ENCODE peak calls at places on chromosomes 5 and 9, in six cellular contexts. F is K562, U is sigmoid colon, M is testis, J is spleen, E is ovary. L is an unnamed sample.
A peak's percentile ranks its signal among the peaks of the same experiment; 100 is the strongest.

GRCh38 chr9:91949293-91949945 is 609 bp downstream of the ROR2 start:
- DNase-seq in U (peak; percentile 77), F (peak; percentile 36), E (peak; percentile 55), M (peak; percentile 18), J (no peak), L (peak; percentile 21)

GRCh38 chr5:98963019-98963418 is 34.2 kb upstream of the CHD1 start:
- DNase-seq in F (no peak), E (no peak), J (no peak), U (no peak), M (no peak), L (no peak)

GRCh38 chr5:177399903-177400868 is at the start of gene PFN3:
- DNase-seq in E (peak; percentile 35), U (no peak), J (no peak), F (no peak), M (peak; percentile 84), L (no peak)

GRCh38 chr9:73008273-73008672 is 55.4 kb upstream of the ALDH1A1 start:
- DNase-seq in F (no peak), E (no peak), J (no peak), M (no peak), U (no peak), L (no peak)

GRCh38 chr5:5188377-5189020 is 48.4 kb downstream of the ADAMTS16 start:
- DNase-seq in E (no peak), U (no peak), J (no peak), F (no peak), M (no peak), L (no peak)

GRCh38 chr9:38027714-38028113 is 41.3 kb downstream of the SHB start:
- DNase-seq in E (no peak), U (no peak), J (no peak), F (no peak), M (no peak), L (no peak)

GRCh38 chr5:55899344-55899743 is 48.2 kb downstream of the IL31RA start:
- DNase-seq in E (no peak), J (no peak), M (no peak), U (no peak), F (no peak), L (no peak)

GRCh38 chr5:140571105-140571504 is 6.5 kb downstream of the SLC35A4 start:
- DNase-seq in U (peak; percentile 71), E (peak; percentile 51), F (no peak), J (no peak), M (no peak), L (no peak)

GRCh38 chr5:142798099-142798768 is 28.1 kb downstream of the ARHGAP26 start:
- DNase-seq in M (no peak), F (no peak), J (no peak), E (no peak), U (peak; percentile 69), L (no peak)

GRCh38 chr9:86598411-86599239 is 244.4 kb upstream of the TUT7 start:
- DNase-seq in M (no peak), F (no peak), U (no peak), J (no peak), E (no peak), L (no peak)

GRCh38 chr5:100902406-100903035 is 561 bp downstream of the ST8SIA4 start:
- DNase-seq in E (no peak), F (no peak), M (no peak), U (no peak), J (peak; percentile 73), L (no peak)

GRCh38 chr5:139658928-139659667 is 10.9 kb downstream of the CXXC5 start:
- DNase-seq in J (no peak), U (no peak), E (no peak), F (peak; percentile 56), M (peak; percentile 66), L (no peak)

GRCh38 chr5:61625682-61626620 is 293.9 kb downstream of the ZSWIM6 start:
- DNase-seq in E (peak; percentile 61), M (peak; percentile 88), F (peak; percentile 15), U (peak; percentile 89), J (peak; percentile 90), L (peak; percentile 58)

GRCh38 chr5:180136661-180137381 is 65.3 kb upstream of the RNF130 start:
- DNase-seq in J (peak; percentile 54), U (peak; percentile 50), F (peak; percentile 43), E (no peak), M (peak; percentile 92), L (no peak)

GRCh38 chr5:8958602-8959001 is 587.3 kb downstream of the SEMA5A start:
- DNase-seq in F (no peak), M (no peak), U (no peak), J (no peak), E (no peak), L (no peak)

GRCh38 chr5:36373527-36374086 is 71.9 kb upstream of the RANBP3L start:
- DNase-seq in F (no peak), M (peak; percentile 50), U (peak; percentile 89), J (no peak), E (no peak), L (peak; percentile 67)

GRCh38 chr9:120368799-120369198 is 211.2 kb downstream of the CDK5RAP2 start:
- DNase-seq in M (no peak), E (no peak), U (no peak), F (peak; percentile 67), J (no peak), L (no peak)

GRCh38 chr5:31197183-31197582 is 3.7 kb downstream of the CDH6 start:
- DNase-seq in F (no peak), U (no peak), M (no peak), J (no peak), E (no peak), L (no peak)

GRCh38 chr5:81169924-81170323 is 63.2 kb upstream of the CKMT2 start:
- DNase-seq in F (no peak), E (no peak), M (no peak), U (no peak), J (no peak), L (no peak)

GRCh38 chr9:89387970-89388867 is 69.9 kb downstream of the SECISBP2 start:
- DNase-seq in E (peak; percentile 46), U (peak; percentile 86), J (peak; percentile 91), F (no peak), M (peak; percentile 44), L (peak; percentile 33)

GRCh38 chr9:122265265-122265900 is 701 bp downstream of the MRRF start:
- DNase-seq in J (no peak), F (peak; percentile 22), U (no peak), E (no peak), M (no peak), L (no peak)

GRCh38 chr5:154162475-154163217 is 27.9 kb upstream of the GALNT10 start:
- DNase-seq in F (no peak), J (no peak), M (peak; percentile 54), U (no peak), E (no peak), L (no peak)

GRCh38 chr9:83708515-83709158 is 879 bp upstream of the UBQLN1 start:
- DNase-seq in M (peak; percentile 89), J (peak; percentile 94), E (peak; percentile 70), U (peak; percentile 91), F (peak; percentile 64), L (peak; percentile 85)

GRCh38 chr9:16964228-16964627 is 93.8 kb upstream of the BNC2 start:
- DNase-seq in J (no peak), F (no peak), E (no peak), M (no peak), U (no peak), L (no peak)

GRCh38 chr5:171413153-171413910 is 6.1 kb upstream of the FGF18 start:
- DNase-seq in J (no peak), M (no peak), U (no peak), F (no peak), E (no peak), L (no peak)
- TF ChIP-seq POLR2A in J (no peak), M (no peak), U (no peak), F (peak; percentile 74), E (no peak), L (no peak)

GRCh38 chr9:98231770-98232478 is 23.5 kb downstream of the TBC1D2 start:
- DNase-seq in F (no peak), M (no peak), E (no peak), J (no peak), U (peak; percentile 19), L (no peak)
- H3K4me1 ChIP-seq in F (peaks cover 26% of the 10 kb centered on the region), M (no peaks in the 10 kb centered on the region), E (no peaks in the 10 kb centered on the region), J (no peaks in the 10 kb centered on the region), U (no peaks in the 10 kb centered on the region), L (no peaks in the 10 kb centered on the region)

GRCh38 chr9:21994526-21994995 is at the start of gene CDKN2B-AS1:
- DNase-seq in F (no peak), J (peak; percentile 93), M (peak; percentile 78), U (no peak), E (peak; percentile 36), L (no peak)
- TF ChIP-seq POLR2A in F (no peak), J (no peak), M (no peak), U (no peak), E (no peak), L (no peak)

DNA sequence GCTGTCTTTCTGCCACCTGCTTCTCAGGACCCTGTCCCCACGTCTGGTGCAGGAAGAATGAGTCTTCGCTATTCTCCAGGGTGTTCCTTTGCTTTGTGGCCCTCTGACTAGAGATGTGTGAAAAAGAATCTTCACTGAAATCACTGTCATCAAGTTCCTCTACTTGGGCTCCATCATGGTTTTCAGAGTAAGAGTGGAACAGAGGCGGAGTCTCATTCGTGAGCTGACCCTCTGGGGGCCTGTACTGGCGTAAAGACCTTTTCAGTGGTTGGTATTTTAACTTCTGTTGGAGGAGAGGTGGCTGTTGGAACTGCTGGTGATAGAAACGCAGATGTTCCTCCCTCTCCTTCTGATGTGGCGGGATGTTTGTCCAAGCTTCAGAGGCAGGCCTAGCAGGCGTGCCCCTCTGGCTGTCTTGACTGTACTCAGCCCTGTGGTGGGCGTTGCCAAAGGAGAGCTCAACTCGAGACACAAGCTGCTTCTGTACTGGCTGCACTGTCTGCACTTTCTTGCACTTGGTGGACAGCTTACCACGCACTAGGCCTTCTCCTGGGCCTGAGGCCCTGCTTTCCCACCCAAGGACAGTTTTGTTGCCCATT is 72.0 kb downstream of the KIF24 start:
- DNase-seq in U (no peak), M (peak; percentile 87), F (no peak), J (no peak), E (no peak), L (no peak)
- H3K4me1 ChIP-seq in U (peaks cover 34% of the 10 kb centered on the region), M (peaks cover 63% of the 10 kb centered on the region), F (no peaks in the 10 kb centered on the region), J (no peaks in the 10 kb centered on the region), E (peaks cover 6% of the 10 kb centered on the region), L (no peaks in the 10 kb centered on the region)

GRCh38 chr5:75052461-75053285 is at the start of gene GCNT4:
- DNase-seq in M (peak; percentile 67), J (peak; percentile 84), U (peak; percentile 72), E (peak; percentile 54), F (no peak), L (peak; percentile 17)
- TF ChIP-seq POLR2A in M (no peak), J (no peak), U (no peak), E (no peak), F (no peak), L (no peak)

DNA sequence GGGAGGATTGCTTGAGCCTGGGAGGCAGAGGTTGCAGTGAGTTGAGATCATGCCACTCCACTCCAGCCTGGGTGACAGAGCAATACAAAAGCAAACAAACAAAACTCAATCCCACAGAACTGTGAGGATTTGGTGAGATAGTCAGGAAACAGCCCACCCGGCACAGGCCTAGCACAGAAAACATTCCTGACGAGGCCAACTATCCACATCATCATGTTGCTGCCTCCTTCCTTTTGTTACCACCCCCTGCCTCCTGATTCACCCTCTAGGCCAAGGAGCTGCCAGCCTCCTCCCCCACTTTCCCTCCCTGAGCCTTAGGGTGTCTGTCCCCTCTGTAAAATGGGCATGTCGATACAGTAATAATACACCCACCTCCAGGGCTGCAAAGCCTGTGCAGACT is 39.0 kb downstream of the STK10 start:
- DNase-seq in J (peak; percentile 25), E (no peak), M (no peak), U (no peak), F (no peak), L (no peak)
- H3K4me1 ChIP-seq in J (peaks cover 77% of the 10 kb centered on the region), E (no peaks in the 10 kb centered on the region), M (peaks cover 38% of the 10 kb centered on the region), U (no peaks in the 10 kb centered on the region), F (peaks cover 30% of the 10 kb centered on the region), L (no peaks in the 10 kb centered on the region)